ENCODE peak calls at places on chromosomes 1 and 21, in eight cellular contexts. N is stimulated activated CD4-positive, alpha-beta T cell treated with anti-CD3 and anti-CD28 coated beads, Interleukin-1b, Interleukin-23, amount 100 ng/mL, for 4 hours; W is WTC11; B is globus pallidus; S is stimulated activated CD8-positive, alpha-beta memory T cell treated with anti-CD3 and anti-CD28 coated beads, Interleukin-4, amount 100 ng/mL, for 24 hours; R is H54; E is ACHN; K is iris pigment epithelial cell. U is an unnamed sample.

GRCh38 chr1:228374711-228375577 is 31.7 kb downstream of the TRIM11 start:
- DNase-seq in S (no peak), W (no peak), K (peak), R (no peak), N (no peak), B (peak), E (peak), U (no peak)

GRCh38 chr1:200369706-200370105 is 40.1 kb downstream of the ZNF281 start:
- DNase-seq in K (no peak), R (no peak), B (no peak), W (no peak), N (no peak), E (no peak), S (no peak), U (no peak)

GRCh38 chr1:100483230-100483629 is 54.7 kb upstream of the GPR88 start:
- DNase-seq in W (no peak), R (no peak), B (no peak), K (no peak), S (no peak), E (no peak), N (no peak), U (no peak)

GRCh38 chr1:43671626-43672330 is 21.8 kb downstream of the KDM4A start:
- DNase-seq in K (peak), N (no peak), W (no peak), B (no peak), R (peak), E (peak), S (no peak), U (no peak)

GRCh38 chr21:41703857-41704501 is 62.9 kb downstream of the RIPK4 start:
- DNase-seq in R (no peak), E (no peak), S (no peak), K (no peak), B (no peak), W (no peak), N (no peak), U (no peak)

GRCh38 chr21:44267655-44268142 is 6.0 kb upstream of the DNMT3L start:
- DNase-seq in B (peak), W (peak), S (no peak), K (no peak), R (no peak), E (no peak), N (no peak), U (no peak)

GRCh38 chr1:98403981-98404380 is 257.5 kb upstream of the SNX7 start:
- DNase-seq in B (no peak), R (no peak), N (no peak), W (no peak), K (no peak), S (no peak), E (no peak), U (no peak)

GRCh38 chr1:167060141-167061072 is 29.8 kb downstream of the GPA33 start:
- DNase-seq in N (no peak), W (no peak), K (no peak), R (no peak), B (no peak), S (no peak), E (no peak), U (peak)

GRCh38 chr1:13543927-13544556 is 30.2 kb upstream of the LRRC38 start:
- DNase-seq in W (peak), E (no peak), R (no peak), K (peak), N (no peak), B (peak), S (no peak), U (peak)

U was measured in RKO.